ENCODE peak calls at places on chromosomes 6 and 20, in five cellular contexts. D is left lung; R is activated CD8-positive, alpha-beta T cell treated with anti-CD3 and anti-CD28 coated beads for 36 hours; E is CD8-positive, alpha-beta T cell; T is GM13977. P is an unnamed sample.

GRCh38 chr6:157020398-157021266 is 243.5 kb downstream of the ARID1B start:
- DNase-seq in D (peak), R (peak), E (peak), T (peak), P (peak)

GRCh38 chr6:36660771-36661471 is 17.6 kb upstream of the CDKN1A start:
- DNase-seq in D (peak), R (no peak), E (no peak), T (no peak), P (no peak)

GRCh38 chr6:90610671-90611542 is 24.0 kb upstream of the MAP3K7 start:
- DNase-seq in D (peak), R (peak), E (no peak), T (peak), P (peak)

GRCh38 chr20:53655909-53656652 is 62.4 kb upstream of the ZNF217 start:
- DNase-seq in D (no peak), R (no peak), E (no peak), T (peak), P (peak)

GRCh38 chr20:33524261-33524660 is 34.4 kb downstream of the CBFA2T2 start:
- DNase-seq in D (no peak), R (no peak), E (no peak), T (no peak), P (no peak)

GRCh38 chr6:118940770-118941169 is 5.8 kb upstream of the MCM9 start:
- DNase-seq in D (no peak), R (no peak), E (no peak), T (no peak), P (no peak)

GRCh38 chr20:57435498-57436222 is 44.5 kb downstream of the RBM38 start:
- DNase-seq in D (peak), R (peak), E (peak), T (no peak), P (no peak)

GRCh38 chr20:35883341-35883777 is 70.9 kb downstream of the SCAND1 start:
- DNase-seq in D (no peak), R (no peak), E (no peak), T (no peak), P (no peak)

GRCh38 chr6:70901324-70901723 is 55.5 kb downstream of the B3GAT2 start:
- DNase-seq in D (no peak), R (no peak), E (no peak), T (no peak), P (no peak)

GRCh38 chr6:2404211-2404929 is 159.0 kb upstream of the GMDS start:
- DNase-seq in D (no peak), R (no peak), E (no peak), T (no peak), P (no peak)

GRCh38 chr6:170236131-170236851 is 54.6 kb downstream of the DLL1 start:
- DNase-seq in D (peak), R (no peak), E (no peak), T (no peak), P (no peak)

GRCh38 chr6:19322691-19323470 is 514.3 kb upstream of the ID4 start:
- DNase-seq in D (no peak), R (no peak), E (no peak), T (no peak), P (no peak)
- TF ChIP-seq CTCF in D (no peak), R (no peak), E (no peak), T (no peak), P (no peak)

GRCh38 chr20:13610205-13610604 is 28.5 kb downstream of the TASP1 start:
- DNase-seq in D (no peak), R (peak), E (no peak), T (peak), P (no peak)
- TF ChIP-seq CTCF in D (no peak), R (peak), E (peak), T (peak), P (peak)

GRCh38 chr20:45592574-45593189 is 13.6 kb upstream of the WFDC8 start:
- DNase-seq in D (no peak), R (peak), E (no peak), T (peak), P (peak)
- TF ChIP-seq CTCF in D (peak), R (peak), E (peak), T (peak), P (peak)

GRCh38 chr6:129890701-129891100 is 29.6 kb upstream of the TMEM244 start:
- DNase-seq in D (no peak), R (peak), E (no peak), T (no peak), P (no peak)

GRCh38 chr6:129894904-129895303 is 33.8 kb upstream of the TMEM244 start:
- DNase-seq in D (no peak), R (no peak), E (no peak), T (no peak), P (no peak)

GRCh38 chr6:129890164-129890563 is 29.0 kb upstream of the TMEM244 start:
- DNase-seq in D (no peak), R (peak), E (no peak), T (no peak), P (no peak)

GRCh38 chr6:129895692-129896091 is 34.6 kb upstream of the TMEM244 start:
- DNase-seq in D (no peak), R (no peak), E (no peak), T (no peak), P (no peak)

GRCh38 chr6:129893513-129894098 is 32.5 kb upstream of the TMEM244 start:
- DNase-seq in D (no peak), R (no peak), E (no peak), T (peak), P (no peak)
- TF ChIP-seq CTCF in D (peak), R (peak), E (peak), T (peak), P (peak)

GRCh38 chr20:60627751-60628565 is 624.1 kb upstream of the CDH4 start:
- DNase-seq in D (no peak), R (no peak), E (no peak), T (no peak), P (no peak)
- TF ChIP-seq CTCF in D (no peak), R (no peak), E (no peak), T (no peak), P (no peak)

P was measured in GM10248.